ENCODE peak calls at places on chromosome 12, in four cellular contexts. J, C, E and D are unnamed samples.
A peak's percentile ranks its signal among the peaks of the same experiment; 100 is the strongest.

GRCh38 chr12:76713130-76713529 is 50.8 kb upstream of the ZDHHC17 start:
- DNase-seq in J (no peak), C (no peak), E (no peak), D (no peak)

GRCh38 chr12:89390802-89391673 is 38.7 kb upstream of the DUSP6 start:
- DNase-seq in J (no peak), C (peak; percentile 76), E (no peak), D (no peak)

GRCh38 chr12:7645395-7646177 is 20.1 kb downstream of the APOBEC1 start:
- DNase-seq in J (no peak), C (peak; percentile 44), E (no peak), D (no peak)

GRCh38 chr12:52600941-52601481 is at the start of gene KRT72:
- DNase-seq in J (no peak), C (no peak), E (no peak), D (no peak)

GRCh38 chr12:106747973-106748436 is 26.5 kb upstream of the RIC8B start:
- DNase-seq in J (no peak), C (no peak), E (no peak), D (no peak)

GRCh38 chr12:3526776-3527175 is 35.8 kb downstream of the PRMT8 start:
- DNase-seq in J (no peak), C (no peak), E (no peak), D (no peak)

GRCh38 chr12:100187068-100187467 is 13.5 kb upstream of the ACTR6 start:
- DNase-seq in J (no peak), C (no peak), E (no peak), D (no peak)

GRCh38 chr12:99810718-99811593 is 163.4 kb downstream of the GARIN6 start:
- DNase-seq in J (no peak), C (peak; percentile 22), E (no peak), D (no peak)

GRCh38 chr12:53737951-53738833 is 10.9 kb upstream of the CALCOCO1 start:
- DNase-seq in J (peak; percentile 35), C (no peak), E (no peak), D (no peak)

GRCh38 chr12:69908208-69908607 is 83.2 kb downstream of the MYRFL start:
- DNase-seq in J (no peak), C (no peak), E (no peak), D (no peak)

GRCh38 chr12:131923260-131923659 is 5.8 kb upstream of the PUS1 start:
- DNase-seq in J (no peak), C (no peak), E (no peak), D (no peak)

GRCh38 chr12:97148941-97149559 is 242.0 kb downstream of the NEDD1 start:
- DNase-seq in J (peak; percentile 79), C (no peak), E (peak; percentile 17), D (no peak)

GRCh38 chr12:47317182-47317915 is 237.6 kb upstream of the AMIGO2 start:
- DNase-seq in J (no peak), C (no peak), E (no peak), D (no peak)

GRCh38 chr12:70270108-70270507 is 26.9 kb downstream of the CNOT2 start:
- DNase-seq in J (no peak), C (no peak), E (no peak), D (no peak)

GRCh38 chr12:27561535-27562350 is 37.7 kb downstream of the PPFIBP1 start:
- DNase-seq in J (no peak), C (no peak), E (no peak), D (no peak)

GRCh38 chr12:57934804-57935203 is 6.6 kb upstream of the ATP23 start:
- DNase-seq in J (no peak), C (no peak), E (no peak), D (no peak)

GRCh38 chr12:23949212-23950010 is at the start of gene SOX5:
- DNase-seq in J (peak; percentile 54), C (peak; percentile 79), E (no peak), D (no peak)

GRCh38 chr12:27014859-27015729 is 910 bp upstream of the TM7SF3 start:
- DNase-seq in J (no peak), C (no peak), E (no peak), D (no peak)